ENCODE peak calls at places on chromosomes 3 and 15, in six cellular contexts. Y is CD4-positive, alpha-beta T cell; Q is EH; J is GM06990; H is iris pigment epithelial cell; G is ureter. M is an unnamed sample.

GRCh38 chr3:17771177-17772048 is 29.0 kb upstream of the TBC1D5 start:
- DNase-seq in Y (no peak), J (no peak), G (no peak), H (peak), Q (peak), M (peak)

GRCh38 chr15:60646595-60646994 is 167.7 kb upstream of the ICE2 start:
- DNase-seq in J (no peak), Q (no peak), G (no peak), H (no peak), Y (no peak), M (no peak)

GRCh38 chr3:37853691-37854413 is 7.8 kb upstream of the CTDSPL start:
- DNase-seq in Y (no peak), G (peak), J (no peak), H (no peak), Q (no peak), M (no peak)

GRCh38 chr3:77125934-77126333 is 86.0 kb downstream of the ROBO2 start:
- DNase-seq in Y (no peak), H (no peak), Q (no peak), J (no peak), G (no peak), M (no peak)

GRCh38 chr3:139252719-139253118 is 91.1 kb upstream of the MRPS22 start:
- DNase-seq in H (no peak), G (peak), Q (no peak), J (no peak), Y (no peak), M (no peak)

GRCh38 chr15:62603757-62604156 is 438.7 kb upstream of the C2CD4B start:
- DNase-seq in H (peak), J (no peak), G (peak), Y (no peak), Q (peak), M (peak)

GRCh38 chr3:107992976-107993684 is 97.7 kb downstream of the CD47 start:
- DNase-seq in J (no peak), H (peak), G (no peak), Q (no peak), Y (no peak), M (peak)

GRCh38 chr3:59192473-59192872 is 142.6 kb upstream of the CFAP20DC start:
- DNase-seq in G (no peak), Y (no peak), H (peak), Q (peak), J (no peak), M (peak)

GRCh38 chr3:14561051-14561634 is 21.0 kb upstream of the GRIP2 start:
- DNase-seq in Y (no peak), G (no peak), J (no peak), H (peak), Q (peak), M (peak)

GRCh38 chr3:79016587-79017380 is 751.0 kb downstream of the ROBO1 start:
- DNase-seq in Q (peak), G (no peak), H (peak), J (no peak), Y (no peak), M (no peak)

GRCh38 chr15:101608182-101608581 is 44.0 kb downstream of the TM2D3 start:
- DNase-seq in Y (no peak), J (no peak), H (no peak), Q (no peak), G (no peak), M (no peak)

GRCh38 chr3:182323126-182323727 is 470.1 kb upstream of the ATP11B start:
- DNase-seq in H (no peak), Q (no peak), Y (no peak), G (no peak), J (no peak), M (no peak)

GRCh38 chr3:129794319-129795201 is 99.0 kb downstream of the TMCC1 start:
- DNase-seq in J (peak), G (peak), H (peak), Y (no peak), Q (no peak), M (peak)

GRCh38 chr3:197298341-197298857 is at the start of gene DLG1:
- DNase-seq in J (peak), G (peak), Y (peak), H (peak), Q (peak), M (peak)

GRCh38 chr3:16516695-16517481 is 3.4 kb upstream of the RFTN1 start:
- DNase-seq in Q (peak), H (peak), J (peak), Y (no peak), G (no peak), M (peak)

GRCh38 chr15:75782926-75783325 is 60.3 kb upstream of the UBE2Q2 start:
- DNase-seq in Q (no peak), H (no peak), G (peak), Y (no peak), J (no peak), M (no peak)

GRCh38 chr3:117788086-117788485 is 1078.5 kb downstream of the TUSC7 start:
- DNase-seq in Y (no peak), G (no peak), Q (peak), J (no peak), H (peak), M (peak)

M was measured in fibroblast of the aortic adventitia.